ENCODE peak calls at places on chromosomes 16 and 17, in ten cellular contexts. A is iris pigment epithelial cell; G is EH; C is HFFc6; Z is GM10248; J is activated CD4-positive, alpha-beta T cell treated with anti-CD3 and anti-CD28 coated beads for 48 hours; K is stimulated activated CD8-positive, alpha-beta memory T cell treated with anti-CD3 and anti-CD28 coated beads, Interleukin-4, amount 100 ng/mL, for 24 hours; D is non-pigmented ciliary epithelial cell; H is GM23338; N is stimulated activated CD4-positive, alpha-beta T cell treated with anti-CD3 and anti-CD28 coated beads, Interleukin-2, amount 100 ng/mL, for 24 hours. W is an unnamed sample.

GRCh38 chr17:43813386-43813785 is 19.6 kb downstream of the MPP3 start:
- DNase-seq in A (no peak), G (no peak), C (no peak), Z (no peak), J (no peak), K (no peak), D (no peak), H (no peak), N (no peak), W (no peak)

GRCh38 chr17:20926532-20926931 is 116.3 kb downstream of the USP22 start:
- DNase-seq in A (peak; percentile 72), G (peak; percentile 58), C (peak; percentile 11), Z (no peak), J (no peak), K (no peak), D (no peak), H (no peak), N (no peak), W (peak; percentile 34)

GRCh38 chr16:81509404-81509803 is 64.8 kb downstream of the CMIP start:
- DNase-seq in A (no peak), G (no peak), C (no peak), Z (no peak), J (no peak), K (no peak), D (no peak), H (no peak), N (no peak), W (no peak)

GRCh38 chr17:77728022-77728671 is 230.4 kb upstream of the TNRC6C start:
- DNase-seq in A (peak; percentile 7), G (peak; percentile 62), C (peak; percentile 61), Z (no peak), J (no peak), K (no peak), D (no peak), H (peak; percentile 36), N (peak; percentile 5), W (peak; percentile 6)

GRCh38 chr17:43822566-43823190 is 10.3 kb downstream of the MPP3 start:
- DNase-seq in A (no peak), G (no peak), C (no peak), Z (no peak), J (no peak), K (no peak), D (no peak), H (no peak), N (no peak), W (no peak)

GRCh38 chr17:68461589-68461988 is 4.3 kb upstream of the WIPI1 start:
- DNase-seq in A (no peak), G (no peak), C (no peak), Z (no peak), J (peak; percentile 56), K (no peak), D (no peak), H (peak; percentile 31), N (no peak), W (no peak)

GRCh38 chr17:59650642-59651041 is 30.9 kb downstream of the CLTC start:
- DNase-seq in A (no peak), G (no peak), C (no peak), Z (no peak), J (no peak), K (no peak), D (no peak), H (no peak), N (no peak), W (no peak)

GRCh38 chr16:1173778-1174451 is 21.0 kb downstream of the CACNA1H start:
- DNase-seq in A (no peak), G (no peak), C (no peak), Z (no peak), J (no peak), K (no peak), D (no peak), H (no peak), N (no peak), W (no peak)

GRCh38 chr17:68961204-68961893 is 6.2 kb upstream of the ABCA8 start:
- DNase-seq in A (no peak), G (no peak), C (no peak), Z (no peak), J (no peak), K (no peak), D (no peak), H (no peak), N (no peak), W (no peak)

GRCh38 chr17:57603541-57603940 is 141.6 kb downstream of the CCDC182 start:
- DNase-seq in A (no peak), G (no peak), C (no peak), Z (no peak), J (no peak), K (no peak), D (no peak), H (no peak), N (no peak), W (no peak)

GRCh38 chr17:76681222-76682137 is 29.3 kb downstream of the MXRA7 start:
- DNase-seq in A (peak; percentile 68), G (peak; percentile 72), C (peak; percentile 55), Z (peak; percentile 80), J (peak; percentile 80), K (peak; percentile 52), D (no peak), H (peak; percentile 90), N (peak; percentile 68), W (peak; percentile 81)